ENCODE peak calls at places on chromosomes 2 and 18, in ten cellular contexts. S is Ammon's horn; Z is activated CD4-positive, alpha-beta T cell treated with anti-CD3 and anti-CD28 coated beads, Interleukin-2, amount 50 U/mL, for 48 hours; F is HTR-8/SVneo; D is EL; N is iris pigment epithelial cell; R is endothelial cell; J is GM10248; L is H7; U is stimulated activated CD4-positive, alpha-beta T cell treated with anti-CD3 and anti-CD28 coated beads, Interleukin-2, amount 100 ng/mL, for 48 hours. V is an unnamed sample.

GRCh38 chr18:59467497-59467896 is 108.4 kb upstream of the LMAN1 start:
- DNase-seq in S (no peak), U (no peak), F (no peak), L (no peak), R (no peak), N (no peak), D (no peak), Z (no peak), J (no peak), V (no peak)

GRCh38 chr2:101380376-101380775 is 6.9 kb downstream of the CREG2 start:
- DNase-seq in D (peak; percentile 79), S (no peak), R (no peak), L (no peak), Z (no peak), N (peak; percentile 70), J (no peak), F (peak; percentile 76), U (no peak), V (no peak)

GRCh38 chr2:218501665-218502064 is 66.5 kb downstream of the USP37 start:
- DNase-seq in U (no peak), R (no peak), L (no peak), S (peak; percentile 18), J (no peak), Z (no peak), F (no peak), N (peak; percentile 73), D (peak; percentile 12), V (no peak)

GRCh38 chr2:214774108-214774507 is 35.4 kb downstream of the BARD1 start:
- DNase-seq in N (peak; percentile 72), U (no peak), R (no peak), F (no peak), Z (no peak), J (no peak), S (no peak), L (no peak), D (peak; percentile 63), V (no peak)

GRCh38 chr2:43041661-43042360 is 184.6 kb downstream of the ZFP36L2 start:
- DNase-seq in R (peak; percentile 22), L (peak; percentile 85), F (peak; percentile 97), J (no peak), Z (no peak), U (no peak), S (no peak), D (peak; percentile 98), N (peak; percentile 79), V (no peak)

GRCh38 chr2:65159921-65160320 is 30.0 kb upstream of the RAB1A start:
- DNase-seq in L (no peak), S (peak; percentile 25), U (no peak), F (no peak), N (no peak), D (no peak), J (no peak), Z (no peak), R (no peak), V (no peak)

GRCh38 chr2:179805001-179805400 is 56.4 kb downstream of the ZNF385B start:
- DNase-seq in U (no peak), D (no peak), S (no peak), N (no peak), L (no peak), F (no peak), J (no peak), Z (no peak), R (no peak), V (no peak)

GRCh38 chr2:61089797-61090196 is 24.1 kb downstream of the SANBR start:
- DNase-seq in F (no peak), U (no peak), N (no peak), L (no peak), D (no peak), Z (no peak), S (no peak), J (no peak), R (no peak), V (no peak)

GRCh38 chr18:4438938-4439337 is 16.2 kb downstream of the DLGAP1 start:
- DNase-seq in N (no peak), L (no peak), Z (no peak), J (no peak), D (no peak), S (no peak), F (no peak), U (no peak), R (no peak), V (no peak)

GRCh38 chr2:129768485-129769258 is 210.8 kb upstream of the RAB6C start:
- DNase-seq in F (no peak), Z (no peak), N (no peak), S (no peak), L (peak; percentile 38), D (no peak), R (no peak), U (no peak), J (no peak), V (no peak)

GRCh38 chr2:176129013-176129796 is at the start of gene HOXD8:
- DNase-seq in F (no peak), Z (no peak), N (peak; percentile 18), R (peak; percentile 74), S (no peak), J (no peak), L (peak; percentile 88), U (no peak), D (peak; percentile 78), V (peak; percentile 28)

GRCh38 chr2:34936089-34936488 is 1337.0 kb upstream of the FAM98A start:
- DNase-seq in J (no peak), N (no peak), U (no peak), D (no peak), L (no peak), S (no peak), Z (no peak), F (no peak), R (no peak), V (no peak)

GRCh38 chr18:36322408-36322728 is 24.9 kb downstream of the FHOD3 start:
- DNase-seq in F (no peak), D (no peak), R (no peak), Z (no peak), L (no peak), J (no peak), U (no peak), S (no peak), N (no peak), V (no peak)

GRCh38 chr2:82636411-82637020 is 1822.6 kb downstream of the SUCLG1 start:
- DNase-seq in S (no peak), N (peak; percentile 3), J (no peak), U (no peak), R (no peak), L (no peak), D (peak; percentile 61), F (no peak), Z (no peak), V (no peak)

GRCh38 chr2:7043689-7044088 is 126.5 kb downstream of the RNF144A start:
- DNase-seq in J (no peak), D (no peak), N (peak; percentile 45), F (no peak), L (no peak), R (no peak), U (no peak), Z (no peak), S (no peak), V (no peak)

GRCh38 chr2:216626168-216626874 is 6.9 kb upstream of the IGFBP2 start:
- DNase-seq in S (no peak), J (no peak), L (no peak), D (no peak), N (no peak), U (no peak), R (no peak), F (no peak), Z (no peak), V (no peak)

GRCh38 chr2:165933211-165933610 is 20.4 kb downstream of the TTC21B start:
- DNase-seq in Z (no peak), S (no peak), L (no peak), D (no peak), U (no peak), N (no peak), R (no peak), F (no peak), J (no peak), V (no peak)

GRCh38 chr18:25247725-25248124 is 104.2 kb downstream of the ZNF521 start:
- DNase-seq in J (no peak), S (no peak), D (peak; percentile 85), R (no peak), F (no peak), Z (no peak), N (peak; percentile 36), U (no peak), L (no peak), V (no peak)

GRCh38 chr2:62118160-62118559 is 77.8 kb upstream of the B3GNT2 start:
- DNase-seq in U (no peak), S (no peak), N (no peak), R (no peak), D (no peak), Z (no peak), L (no peak), F (no peak), J (no peak), V (no peak)

V was measured in stimulated activated naive CD8-positive, alpha-beta T cell treated with anti-CD3 and anti-CD28 coated beads, Interleukin-15, Interleukin-2, amounts not matched to agents 100 U/mL and 50 U/mL, for 24 hours.